ENCODE peak calls at places on chromosomes 13 and 19, in six cellular contexts. O, X, P, B, L and Q are unnamed samples.

GRCh38 chr13:28753208-28753892 is 34.6 kb upstream of the SLC46A3 start:
- DNase-seq in O (no peak), X (peak; percentile 55), P (no peak), B (peak; percentile 17), L (peak; percentile 43), Q (no peak)

GRCh38 chr19:45766293-45766918 is 2.6 kb downstream of the SIX5 start:
- DNase-seq in O (peak; percentile 12), X (no peak), P (no peak), B (no peak), L (no peak), Q (no peak)

GRCh38 chr13:109355875-109356428 is 430.4 kb downstream of the IRS2 start:
- DNase-seq in O (no peak), X (no peak), P (no peak), B (no peak), L (no peak), Q (no peak)

GRCh38 chr19:49930483-49931011 is 1.2 kb upstream of the NUP62 start:
- DNase-seq in O (no peak), X (no peak), P (peak; percentile 54), B (no peak), L (no peak), Q (no peak)

GRCh38 chr13:34345601-34345939 is 527.6 kb downstream of the RFC3 start:
- DNase-seq in O (no peak), X (no peak), P (no peak), B (no peak), L (no peak), Q (no peak)

GRCh38 chr13:101447852-101448251 is 4.6 kb upstream of the ITGBL1 start:
- DNase-seq in O (no peak), X (no peak), P (no peak), B (no peak), L (no peak), Q (no peak)

GRCh38 chr13:35518337-35518736 is 41.8 kb upstream of the MAB21L1 start:
- DNase-seq in O (no peak), X (no peak), P (no peak), B (no peak), L (no peak), Q (no peak)

GRCh38 chr13:76683168-76683567 is 203.0 kb downstream of the KCTD12 start:
- DNase-seq in O (no peak), X (no peak), P (no peak), B (no peak), L (no peak), Q (no peak)

DNA sequence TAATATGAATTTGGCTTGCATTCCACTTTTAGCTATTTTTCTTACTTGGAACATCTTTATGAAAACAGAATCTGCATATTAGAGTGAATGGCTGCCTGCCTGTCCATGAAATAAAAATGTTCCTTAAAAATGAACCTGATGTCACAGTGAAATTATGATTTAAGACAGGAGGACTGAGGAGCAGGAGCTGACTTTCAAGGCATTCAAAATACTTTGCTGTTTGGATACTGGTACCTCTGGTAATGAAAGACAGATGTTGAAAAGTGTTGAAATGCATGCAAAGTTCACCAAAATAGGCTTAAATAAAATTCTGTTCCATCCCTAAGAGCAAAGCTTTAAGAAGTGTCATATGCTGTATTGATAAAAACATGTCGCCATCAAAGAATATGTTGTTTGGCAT is 1.7 kb downstream of the ARHGEF7 start:
- DNase-seq in O (no peak), X (no peak), P (no peak), B (no peak), L (no peak), Q (no peak)
- H3K4me3 ChIP-seq in O (no peak overlapping the region), X (peak overlapping the region; percentile 76), P (no peak overlapping the region), B (no peak overlapping the region), L (peak overlapping the region; percentile 80), Q (no peak overlapping the region)

GRCh38 chr19:4909897-4910593 is 744 bp downstream of the UHRF1 start:
- DNase-seq in O (peak; percentile 99), X (peak; percentile 67), P (peak; percentile 96), B (peak; percentile 91), L (peak; percentile 71), Q (no peak)

GRCh38 chr19:4908311-4908710 is 990 bp upstream of the UHRF1 start:
- DNase-seq in O (no peak), X (no peak), P (no peak), B (no peak), L (no peak), Q (no peak)

GRCh38 chr19:4909172-4909896 is at the start of gene UHRF1:
- DNase-seq in O (peak; percentile 93), X (no peak), P (peak; percentile 86), B (no peak), L (no peak), Q (no peak)

GRCh38 chr19:4906963-4907362 is 2.3 kb upstream of the UHRF1 start:
- DNase-seq in O (no peak), X (no peak), P (no peak), B (no peak), L (no peak), Q (no peak)

GRCh38 chr19:4908781-4909171 is 525 bp upstream of the UHRF1 start:
- DNase-seq in O (peak; percentile 49), X (no peak), P (no peak), B (no peak), L (no peak), Q (no peak)
- H3K4me1 ChIP-seq in O (peaks cover 24% of the 10 kb centered on the region), X (peaks cover 8% of the 10 kb centered on the region), P (peaks cover 33% of the 10 kb centered on the region), B (peaks cover 8% of the 10 kb centered on the region), L (peaks cover 22% of the 10 kb centered on the region), Q (no peaks in the 10 kb centered on the region)

DNA sequence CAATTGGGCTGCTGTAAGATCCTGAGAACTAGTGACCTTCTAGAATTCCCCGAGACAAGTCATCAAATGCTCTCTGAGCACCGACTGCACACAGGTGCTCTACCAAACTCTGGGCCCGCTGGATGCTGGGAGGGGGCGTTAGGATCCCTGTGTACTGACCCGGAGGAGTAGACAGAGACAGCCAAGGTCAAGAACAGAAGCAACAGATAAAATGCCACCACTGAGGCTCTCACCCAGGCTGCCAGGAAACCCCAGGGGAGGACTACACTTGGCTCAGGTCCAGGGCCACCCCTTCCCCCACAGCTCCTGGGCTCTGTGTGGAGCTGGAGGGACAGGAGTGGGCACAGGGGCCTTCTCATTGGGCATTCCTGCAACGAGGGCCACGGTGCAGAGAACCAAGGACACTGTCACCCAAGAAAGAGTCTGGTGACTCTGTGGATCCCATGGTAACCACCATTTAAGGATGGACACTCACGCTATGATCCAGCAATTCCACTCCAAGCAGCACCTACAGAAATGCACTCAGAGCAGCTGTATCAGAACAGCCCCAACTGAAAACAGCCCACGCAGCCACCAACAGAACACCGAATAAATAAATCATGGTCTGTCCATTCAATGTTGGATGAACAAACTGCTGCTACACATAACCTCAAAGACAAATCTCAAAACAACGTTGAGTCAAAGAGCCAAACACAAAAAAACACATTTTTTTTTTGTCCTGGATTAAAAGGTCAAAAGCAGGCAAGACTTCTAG is 16.8 kb upstream of the SLC35E1 start:
- DNase-seq in O (no peak), X (no peak), P (no peak), B (no peak), L (no peak), Q (no peak)
- H3K27ac ChIP-seq in O (peak overlapping the region; percentile 77), X (no peak overlapping the region), P (peak overlapping the region; percentile 97), B (peak overlapping the region; percentile 14), L (peak overlapping the region; percentile 20), Q (no peak overlapping the region)

GRCh38 chr13:78372581-78372980 is 230.8 kb downstream of the POU4F1 start:
- DNase-seq in O (no peak), X (no peak), P (no peak), B (no peak), L (no peak), Q (no peak)

GRCh38 chr13:78376033-78376432 is 227.3 kb downstream of the POU4F1 start:
- DNase-seq in O (no peak), X (no peak), P (no peak), B (no peak), L (no peak), Q (no peak)

GRCh38 chr13:78382481-78382880 is 220.9 kb downstream of the POU4F1 start:
- DNase-seq in O (no peak), X (no peak), P (no peak), B (no peak), L (no peak), Q (no peak)

GRCh38 chr13:78376822-78377221 is 226.5 kb downstream of the POU4F1 start:
- DNase-seq in O (no peak), X (no peak), P (no peak), B (no peak), L (no peak), Q (no peak)
- H3K4me3 ChIP-seq in O (no peak overlapping the region), X (no peak overlapping the region), P (no peak overlapping the region), B (no peak overlapping the region), L (no peak overlapping the region), Q (no peak overlapping the region)

GRCh38 chr19:13092206-13092605 is 10.5 kb downstream of the LYL1 start:
- DNase-seq in O (no peak), X (no peak), P (no peak), B (no peak), L (no peak), Q (no peak)

GRCh38 chr19:13092608-13093260 is 9.9 kb downstream of the LYL1 start:
- DNase-seq in O (no peak), X (no peak), P (no peak), B (no peak), L (no peak), Q (no peak)

GRCh38 chr19:13094771-13095392 is 7.8 kb downstream of the LYL1 start:
- DNase-seq in O (peak; percentile 60), X (no peak), P (peak; percentile 46), B (no peak), L (no peak), Q (no peak)

GRCh38 chr19:13094285-13094595 is 8.4 kb downstream of the LYL1 start:
- DNase-seq in O (peak; percentile 87), X (no peak), P (no peak), B (no peak), L (no peak), Q (no peak)

GRCh38 chr19:13093407-13094284 is 9.0 kb downstream of the LYL1 start:
- DNase-seq in O (peak; percentile 92), X (no peak), P (peak; percentile 85), B (peak; percentile 74), L (no peak), Q (no peak)
- H3K4me1 ChIP-seq in O (peaks cover 19% of the 10 kb centered on the region), X (peaks cover 41% of the 10 kb centered on the region), P (peaks cover 42% of the 10 kb centered on the region), B (peaks cover 11% of the 10 kb centered on the region), L (peaks cover 60% of the 10 kb centered on the region), Q (peaks cover 5% of the 10 kb centered on the region)

GRCh38 chr19:54154603-54155345 is 4.7 kb downstream of the LENG1 start:
- DNase-seq in O (no peak), X (no peak), P (no peak), B (no peak), L (no peak), Q (no peak)

GRCh38 chr19:54152267-54152666 is 7.3 kb downstream of the LENG1 start:
- DNase-seq in O (no peak), X (no peak), P (no peak), B (no peak), L (no peak), Q (no peak)

GRCh38 chr19:54155694-54156093 is 3.8 kb downstream of the LENG1 start:
- DNase-seq in O (no peak), X (no peak), P (no peak), B (no peak), L (no peak), Q (no peak)

GRCh38 chr19:54152878-54153524 is 6.5 kb downstream of the LENG1 start:
- DNase-seq in O (no peak), X (no peak), P (no peak), B (no peak), L (no peak), Q (no peak)

GRCh38 chr19:54153731-54154326 is 5.7 kb downstream of the LENG1 start:
- DNase-seq in O (no peak), X (no peak), P (no peak), B (no peak), L (no peak), Q (no peak)
- H3K27ac ChIP-seq in O (no peak overlapping the region), X (no peak overlapping the region), P (no peak overlapping the region), B (no peak overlapping the region), L (no peak overlapping the region), Q (no peak overlapping the region)